ENCODE peak calls at places on chromosomes 16 and 17, in five cellular contexts. J is neuronal stem cell, F is mesenchymal stem cell, Q is H1, Y is trophoblast cell. P is an unnamed sample.
A peak's percentile ranks its signal among the peaks of the same experiment; 100 is the strongest.

GRCh38 chr17:38456031-38456815 is 28.0 kb downstream of the ARHGAP23 start:
- DNase-seq in J (no peak), Y (peak; percentile 96), Q (no peak), F (peak; percentile 13), P (no peak)

GRCh38 chr16:53840472-53840871 is 136.5 kb downstream of the FTO start:
- DNase-seq in J (no peak), Y (no peak), Q (no peak), F (no peak), P (no peak)

GRCh38 chr16:2040450-2041105 is 7.1 kb downstream of the NTHL1 start:
- DNase-seq in Y (no peak), Q (no peak), F (no peak), J (no peak), P (no peak)

GRCh38 chr17:73293480-73293911 is 18.3 kb downstream of the CDC42EP4 start:
- DNase-seq in J (no peak), Y (peak; percentile 99), Q (no peak), F (peak; percentile 91), P (no peak)

GRCh38 chr17:7922499-7923289 is 6.6 kb upstream of the RNF227 start:
- DNase-seq in Q (peak; percentile 90), J (peak; percentile 77), F (peak; percentile 78), Y (peak; percentile 75), P (peak; percentile 91)

GRCh38 chr17:48460055-48460454 is 30.0 kb upstream of the SKAP1 start:
- DNase-seq in J (no peak), Y (no peak), F (no peak), Q (no peak), P (no peak)

GRCh38 chr16:14133907-14134306 is 62.8 kb downstream of the MRTFB start:
- DNase-seq in Q (no peak), J (no peak), F (no peak), Y (no peak), P (no peak)

GRCh38 chr16:53812914-53813313 is 109.0 kb downstream of the FTO start:
- DNase-seq in Q (no peak), F (no peak), Y (no peak), J (no peak), P (no peak)

GRCh38 chr17:16419074-16419928 is 3.9 kb downstream of the TRPV2 start:
- DNase-seq in Y (peak; percentile 73), F (peak; percentile 96), Q (no peak), J (no peak), P (no peak)

GRCh38 chr17:76378548-76379274 is 5.7 kb upstream of the SPHK1 start:
- DNase-seq in J (no peak), F (no peak), Y (no peak), Q (no peak), P (no peak)

GRCh38 chr16:73365010-73365409 is 317.1 kb upstream of the ZFHX3 start:
- DNase-seq in F (no peak), J (no peak), Y (peak; percentile 26), Q (no peak), P (no peak)

GRCh38 chr16:526181-527014 is 1.1 kb upstream of the CAPN15 start:
- DNase-seq in Q (no peak), Y (peak; percentile 83), J (no peak), F (peak; percentile 75), P (no peak)
- H4K8ac ChIP-seq in Q (peak overlapping the region; percentile 99), Y (peak overlapping the region; percentile 80), J (no peak overlapping the region), F (peak overlapping the region; percentile 66), P (no peak overlapping the region)

GRCh38 chr16:55055262-55055661 is 124.6 kb downstream of the IRX5 start:
- DNase-seq in F (no peak), Q (no peak), Y (no peak), J (no peak), P (no peak)
- H2BK12ac ChIP-seq in F (no peak overlapping the region), Q (no peak overlapping the region), Y (no peak overlapping the region), J (no peak overlapping the region), P (no peak overlapping the region)

DNA sequence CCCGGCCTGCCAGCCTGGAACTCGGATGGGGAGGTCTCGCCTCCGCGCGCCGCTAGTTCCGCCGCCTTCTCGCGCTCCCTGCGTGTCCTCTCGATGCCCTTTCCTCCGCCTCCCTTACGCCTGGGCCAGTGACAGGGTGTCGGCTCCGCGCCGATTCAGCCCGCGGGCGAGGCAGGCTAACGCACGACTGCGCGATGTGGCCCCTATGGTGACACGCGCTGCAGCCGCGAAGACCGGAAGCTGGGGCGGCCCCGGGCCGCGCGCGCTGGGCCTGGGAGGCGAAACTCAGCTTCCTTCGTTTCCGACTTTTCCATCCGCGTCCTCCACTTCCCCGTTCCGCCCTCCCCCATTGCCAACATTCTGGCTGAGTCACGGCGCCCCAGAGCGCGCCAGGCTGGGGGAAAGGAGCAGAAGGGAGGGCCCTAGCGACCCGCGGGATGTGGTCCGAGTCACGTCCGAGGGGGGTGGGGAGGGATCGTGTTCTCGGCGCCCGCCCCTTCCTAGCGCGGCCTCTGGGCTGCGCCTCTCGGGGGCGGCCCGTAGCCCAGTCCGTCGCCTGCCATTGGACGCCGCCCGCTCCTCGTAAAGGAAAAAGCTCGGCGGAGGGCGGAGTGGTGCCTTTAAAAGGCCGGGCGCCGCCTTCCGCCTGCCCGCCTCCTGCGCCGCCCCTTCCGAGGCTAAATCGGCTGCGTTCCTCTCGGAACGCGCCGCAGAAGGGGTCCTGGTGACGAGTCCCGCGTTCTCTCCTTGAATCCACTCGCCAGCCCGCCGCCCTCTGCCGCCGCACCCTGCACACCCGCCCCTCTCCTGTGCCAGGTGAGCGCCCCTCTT is at the start of gene ALDOA:
- DNase-seq in F (peak; percentile 99), Q (peak; percentile 92), J (peak; percentile 95), Y (peak; percentile 99), P (peak; percentile 95)
- H4K8ac ChIP-seq in F (peak within 1 kb of the TSS; percentile 92), Q (peak within 1 kb of the TSS; percentile 91), J (peak within 1 kb of the TSS; percentile 53), Y (peak within 1 kb of the TSS; percentile 83), P (no peak within 1 kb of the TSS)

GRCh38 chr17:79251824-79252223 is 177.2 kb downstream of the ENGASE start:
- DNase-seq in Y (no peak), F (no peak), Q (no peak), J (no peak), P (no peak)
- H2BK12ac ChIP-seq in Y (no peak overlapping the region), F (no peak overlapping the region), Q (no peak overlapping the region), J (peak overlapping the region; percentile 60), P (no peak overlapping the region)

GRCh38 chr16:86501989-86502855 is 8.1 kb upstream of the FOXF1 start:
- DNase-seq in F (peak; percentile 28), Q (no peak), J (no peak), Y (no peak), P (no peak)
- H4K8ac ChIP-seq in F (peak overlapping the region; percentile 85), Q (no peak overlapping the region), J (no peak overlapping the region), Y (no peak overlapping the region), P (no peak overlapping the region)

P was measured in H9.